ENCODE peak calls at places on chromosomes 4 and X, in four cellular contexts. I is T-helper 17 cell, N is AG10803, G is foreskin fibroblast. X is an unnamed sample.

GRCh38 chr4:101277661-101278060 is 69.7 kb downstream of the PPP3CA start:
- DNase-seq in N (peak), G (no peak), I (no peak), X (no peak)

GRCh38 chrX:44906542-44906941 is 33.6 kb downstream of the KDM6A start:
- DNase-seq in I (no peak), G (no peak), N (no peak), X (no peak)

GRCh38 chr4:42917316-42917715 is 24.8 kb downstream of the GRXCR1 start:
- DNase-seq in G (no peak), N (no peak), I (no peak), X (no peak)

GRCh38 chr4:130125468-130125867 is 1029.5 kb downstream of the C4orf33 start:
- DNase-seq in N (no peak), G (no peak), I (no peak), X (no peak)

GRCh38 chr4:7928711-7929505 is 10.8 kb downstream of the AFAP1 start:
- DNase-seq in G (no peak), N (no peak), I (no peak), X (no peak)

GRCh38 chrX:30039768-30040167 is 175.6 kb upstream of the MAGEB2 start:
- DNase-seq in G (no peak), I (no peak), N (peak), X (no peak)

GRCh38 chr4:165537028-165537648 is 158.3 kb downstream of the CPE start:
- DNase-seq in G (peak), I (no peak), N (peak), X (no peak)

GRCh38 chrX:21974011-21974385 is 33.5 kb downstream of the SMS start:
- DNase-seq in N (no peak), G (no peak), I (no peak), X (no peak)

GRCh38 chr4:63607186-63607872 is 801.9 kb downstream of the TECRL start:
- DNase-seq in I (no peak), N (no peak), G (no peak), X (no peak)

GRCh38 chr4:183532823-183533222 is 28.0 kb downstream of the ING2 start:
- DNase-seq in I (no peak), G (peak), N (peak), X (no peak)

GRCh38 chr4:2745981-2746806 is 9.9 kb downstream of the TNIP2 start:
- DNase-seq in G (peak), I (peak), N (peak), X (no peak)

X was measured in type B pancreatic cell.